ENCODE peak calls at places on chromosomes 13 and 19, in five cellular contexts. Q is AML-193; H is OCI-LY7; B is activated naive CD8-positive, alpha-beta T cell treated with anti-CD3 and anti-CD28 coated beads for 36 hours; U is H9. Y is an unnamed sample.
A peak's percentile ranks its signal among the peaks of the same experiment; 100 is the strongest.

GRCh38 chr13:31209172-31209818 is 9.5 kb downstream of the B3GLCT start:
- DNase-seq in B (no peak), H (no peak), Q (no peak), U (peak; percentile 39), Y (peak; percentile 66)

GRCh38 chr13:51585696-51586095 is 1.4 kb downstream of the WDFY2 start:
- DNase-seq in U (no peak), Q (peak; percentile 51), H (peak; percentile 26), B (no peak), Y (no peak)

GRCh38 chr19:37078717-37079032 is 442 bp downstream of the ZNF420 start:
- DNase-seq in U (no peak), Q (no peak), B (no peak), H (no peak), Y (no peak)

GRCh38 chr19:5927439-5927821 is 13.4 kb downstream of the CAPS start:
- DNase-seq in H (peak; percentile 57), U (no peak), B (no peak), Q (no peak), Y (no peak)

GRCh38 chr13:26017196-26017921 is 34.5 kb downstream of the SHISA2 start:
- DNase-seq in B (peak; percentile 15), H (no peak), U (no peak), Q (no peak), Y (no peak)

GRCh38 chr13:106417467-106418110 is 117.9 kb downstream of the EFNB2 start:
- DNase-seq in H (no peak), B (no peak), Q (no peak), U (peak; percentile 38), Y (peak; percentile 33)

GRCh38 chr19:18756896-18757295 is 34.2 kb downstream of the COMP start:
- DNase-seq in U (no peak), H (no peak), B (no peak), Q (no peak), Y (no peak)

GRCh38 chr19:47681936-47682335 is 31.3 kb upstream of the EHD2 start:
- DNase-seq in U (no peak), Q (no peak), H (no peak), B (no peak), Y (peak; percentile 64)

GRCh38 chr13:93522486-93522885 is 295.9 kb downstream of the GPC6 start:
- DNase-seq in H (no peak), U (no peak), B (no peak), Q (no peak), Y (no peak)

GRCh38 chr19:48354332-48354992 is 9.3 kb downstream of the TMEM143 start:
- DNase-seq in U (no peak), H (no peak), Q (no peak), B (no peak), Y (no peak)

GRCh38 chr19:29590278-29590677 is 15.8 kb upstream of the POP4 start:
- DNase-seq in H (no peak), U (no peak), Q (no peak), B (no peak), Y (no peak)

GRCh38 chr19:32599258-32599657 is 18.3 kb downstream of the PDCD5 start:
- DNase-seq in H (no peak), U (no peak), Q (no peak), B (no peak), Y (no peak)

GRCh38 chr13:101917833-101918755 is 465.6 kb downstream of the ITGBL1 start:
- DNase-seq in Q (no peak), B (no peak), U (peak; percentile 47), H (no peak), Y (peak; percentile 51)

GRCh38 chr13:49082653-49083536 is 107.2 kb downstream of the FNDC3A start:
- DNase-seq in U (no peak), Q (no peak), B (no peak), H (no peak), Y (no peak)

GRCh38 chr13:30169442-30169841 is 137.9 kb downstream of the KATNAL1 start:
- DNase-seq in H (no peak), Q (no peak), B (no peak), U (no peak), Y (no peak)

GRCh38 chr19:38737297-38737865 is 6.9 kb downstream of the CAPN12 start:
- DNase-seq in H (no peak), B (no peak), Q (peak; percentile 2), U (no peak), Y (peak; percentile 63)

GRCh38 chr19:55385236-55385748 is 440 bp upstream of the RPL28 start:
- DNase-seq in Q (peak; percentile 92), H (peak; percentile 96), U (peak; percentile 96), B (peak; percentile 96), Y (peak; percentile 93)

GRCh38 chr13:75760182-75760981 is 124.3 kb downstream of the LMO7 start:
- DNase-seq in Q (no peak), H (no peak), B (peak; percentile 5), U (no peak), Y (no peak)

GRCh38 chr19:4586245-4586644 is 26.8 kb upstream of the SEMA6B start:
- DNase-seq in H (no peak), B (no peak), U (no peak), Q (no peak), Y (no peak)

GRCh38 chr19:2494447-2495129 is 18.7 kb downstream of the GADD45B start:
- DNase-seq in H (peak; percentile 51), B (peak; percentile 58), U (no peak), Q (peak; percentile 5), Y (peak; percentile 87)

GRCh38 chr13:52053460-52053859 is 29.0 kb downstream of the UTP14C start:
- DNase-seq in H (no peak), B (no peak), Q (no peak), U (no peak), Y (peak; percentile 13)

GRCh38 chr13:83377486-83377885 is 504.8 kb downstream of the SLITRK1 start:
- DNase-seq in Q (no peak), H (no peak), B (no peak), U (no peak), Y (no peak)

GRCh38 chr13:78652651-78653050 is 6.3 kb downstream of the OBI1 start:
- DNase-seq in B (no peak), U (no peak), Q (no peak), H (no peak), Y (no peak)

GRCh38 chr13:79451500-79451962 is 29.4 kb upstream of the NDFIP2 start:
- DNase-seq in Q (peak; percentile 91), H (no peak), B (peak; percentile 91), U (peak; percentile 42), Y (peak; percentile 23)

GRCh38 chr13:27449081-27449603 is 1.2 kb downstream of the MTIF3 start:
- DNase-seq in H (no peak), B (no peak), Q (no peak), U (no peak), Y (no peak)

GRCh38 chr13:58302349-58302748 is 670.8 kb downstream of the PCDH17 start:
- DNase-seq in H (no peak), U (no peak), B (no peak), Q (no peak), Y (no peak)

GRCh38 chr19:9309974-9310446 is 372 bp upstream of the ZNF699 start:
- DNase-seq in B (no peak), U (peak; percentile 95), Q (peak; percentile 94), H (peak; percentile 93), Y (peak; percentile 91)

GRCh38 chr19:45215391-45216191 is 29.6 kb downstream of the EXOC3L2 start:
- DNase-seq in H (no peak), B (no peak), Q (no peak), U (peak; percentile 67), Y (peak; percentile 83)

GRCh38 chr13:25489238-25489637 is 117.5 kb downstream of the ATP8A2 start:
- DNase-seq in U (peak; percentile 40), Q (no peak), H (no peak), B (no peak), Y (no peak)

GRCh38 chr19:50739132-50739746 is 16.1 kb downstream of the CLEC11A start:
- DNase-seq in U (no peak), B (no peak), H (no peak), Q (no peak), Y (no peak)

GRCh38 chr13:54852831-54853230 is 1824.2 kb downstream of the OLFM4 start:
- DNase-seq in Q (peak; percentile 10), U (no peak), B (no peak), H (no peak), Y (no peak)